ENCODE peak calls at places on chromosomes 13 and 19, in seven cellular contexts. One of them, this sample, is unnamed.

GRCh38 chr19:1168877-1169791 is 4.9 kb downstream of the SBNO2 start:
- DNase-seq in D341Med: no peak
- DNase-seq in activated naive CD4-positive, alpha-beta T cell treated with anti-CD3 and anti-CD28 coated beads for 36 hours: no peak
- DNase-seq in neural crest cell: no peak
- DNase-seq in anterior cingulate cortex: no peak
- DNase-seq in activated CD4-positive, alpha-beta T cell treated with anti-CD3 and anti-CD28 coated beads, Interleukin-2, amount 50 U/mL, for 48 hours: no peak
- DNase-seq in LoVo: no peak
- DNase-seq in this sample: no peak

GRCh38 chr13:60242231-60242630 is 78.5 kb upstream of the DIAPH3 start:
- DNase-seq in D341Med: no peak
- DNase-seq in activated naive CD4-positive, alpha-beta T cell treated with anti-CD3 and anti-CD28 coated beads for 36 hours: no peak
- DNase-seq in neural crest cell: no peak
- DNase-seq in anterior cingulate cortex: no peak
- DNase-seq in activated CD4-positive, alpha-beta T cell treated with anti-CD3 and anti-CD28 coated beads, Interleukin-2, amount 50 U/mL, for 48 hours: no peak
- DNase-seq in LoVo: no peak
- DNase-seq in this sample: no peak

GRCh38 chr13:73138276-73138950 is 79.6 kb downstream of the KLF5 start:
- DNase-seq in D341Med: no peak
- DNase-seq in activated naive CD4-positive, alpha-beta T cell treated with anti-CD3 and anti-CD28 coated beads for 36 hours: no peak
- DNase-seq in neural crest cell: no peak
- DNase-seq in anterior cingulate cortex: no peak
- DNase-seq in activated CD4-positive, alpha-beta T cell treated with anti-CD3 and anti-CD28 coated beads, Interleukin-2, amount 50 U/mL, for 48 hours: no peak
- DNase-seq in LoVo: peak; percentile 48
- DNase-seq in this sample: no peak

GRCh38 chr19:31110331-31110730 is 238.9 kb downstream of the TSHZ3 start:
- DNase-seq in D341Med: no peak
- DNase-seq in activated naive CD4-positive, alpha-beta T cell treated with anti-CD3 and anti-CD28 coated beads for 36 hours: peak; percentile 50
- DNase-seq in neural crest cell: no peak
- DNase-seq in anterior cingulate cortex: no peak
- DNase-seq in activated CD4-positive, alpha-beta T cell treated with anti-CD3 and anti-CD28 coated beads, Interleukin-2, amount 50 U/mL, for 48 hours: peak; percentile 22
- DNase-seq in LoVo: no peak
- DNase-seq in this sample: no peak

GRCh38 chr19:4988770-4989251 is 19.9 kb downstream of the KDM4B start:
- DNase-seq in D341Med: peak; percentile 77
- DNase-seq in activated naive CD4-positive, alpha-beta T cell treated with anti-CD3 and anti-CD28 coated beads for 36 hours: no peak
- DNase-seq in neural crest cell: no peak
- DNase-seq in anterior cingulate cortex: no peak
- DNase-seq in activated CD4-positive, alpha-beta T cell treated with anti-CD3 and anti-CD28 coated beads, Interleukin-2, amount 50 U/mL, for 48 hours: no peak
- DNase-seq in LoVo: no peak
- DNase-seq in this sample: no peak

GRCh38 chr13:40152145-40152544 is 496.7 kb downstream of the COG6 start:
- DNase-seq in D341Med: no peak
- DNase-seq in activated naive CD4-positive, alpha-beta T cell treated with anti-CD3 and anti-CD28 coated beads for 36 hours: no peak
- DNase-seq in neural crest cell: no peak
- DNase-seq in anterior cingulate cortex: no peak
- DNase-seq in activated CD4-positive, alpha-beta T cell treated with anti-CD3 and anti-CD28 coated beads, Interleukin-2, amount 50 U/mL, for 48 hours: no peak
- DNase-seq in LoVo: peak; percentile 31
- DNase-seq in this sample: no peak

GRCh38 chr19:10214784-10215183 is 16.3 kb downstream of the S1PR2 start:
- DNase-seq in D341Med: no peak
- DNase-seq in activated naive CD4-positive, alpha-beta T cell treated with anti-CD3 and anti-CD28 coated beads for 36 hours: no peak
- DNase-seq in neural crest cell: no peak
- DNase-seq in anterior cingulate cortex: no peak
- DNase-seq in activated CD4-positive, alpha-beta T cell treated with anti-CD3 and anti-CD28 coated beads, Interleukin-2, amount 50 U/mL, for 48 hours: no peak
- DNase-seq in LoVo: no peak
- DNase-seq in this sample: no peak

GRCh38 chr13:107210216-107211010 is 642.5 kb upstream of the ARGLU1 start:
- DNase-seq in D341Med: no peak
- DNase-seq in activated naive CD4-positive, alpha-beta T cell treated with anti-CD3 and anti-CD28 coated beads for 36 hours: no peak
- DNase-seq in neural crest cell: no peak
- DNase-seq in anterior cingulate cortex: no peak
- DNase-seq in activated CD4-positive, alpha-beta T cell treated with anti-CD3 and anti-CD28 coated beads, Interleukin-2, amount 50 U/mL, for 48 hours: no peak
- DNase-seq in LoVo: no peak
- DNase-seq in this sample: no peak

GRCh38 chr19:45291834-45292233 is 30.8 kb downstream of the CKM start:
- DNase-seq in D341Med: no peak
- DNase-seq in activated naive CD4-positive, alpha-beta T cell treated with anti-CD3 and anti-CD28 coated beads for 36 hours: no peak
- DNase-seq in neural crest cell: no peak
- DNase-seq in anterior cingulate cortex: no peak
- DNase-seq in activated CD4-positive, alpha-beta T cell treated with anti-CD3 and anti-CD28 coated beads, Interleukin-2, amount 50 U/mL, for 48 hours: no peak
- DNase-seq in LoVo: no peak
- DNase-seq in this sample: no peak

GRCh38 chr19:58516246-58516836 is 3.3 kb downstream of the ZBTB45 start:
- DNase-seq in D341Med: no peak
- DNase-seq in activated naive CD4-positive, alpha-beta T cell treated with anti-CD3 and anti-CD28 coated beads for 36 hours: no peak
- DNase-seq in neural crest cell: no peak
- DNase-seq in anterior cingulate cortex: no peak
- DNase-seq in activated CD4-positive, alpha-beta T cell treated with anti-CD3 and anti-CD28 coated beads, Interleukin-2, amount 50 U/mL, for 48 hours: no peak
- DNase-seq in LoVo: no peak
- DNase-seq in this sample: no peak

GRCh38 chr19:35120492-35120891 is 4.9 kb downstream of the FXYD3 start:
- DNase-seq in D341Med: no peak
- DNase-seq in activated naive CD4-positive, alpha-beta T cell treated with anti-CD3 and anti-CD28 coated beads for 36 hours: no peak
- DNase-seq in neural crest cell: no peak
- DNase-seq in anterior cingulate cortex: peak; percentile 19
- DNase-seq in activated CD4-positive, alpha-beta T cell treated with anti-CD3 and anti-CD28 coated beads, Interleukin-2, amount 50 U/mL, for 48 hours: no peak
- DNase-seq in LoVo: peak; percentile 75
- DNase-seq in this sample: no peak

GRCh38 chr19:50461066-50461875 is 15.0 kb upstream of the EMC10 start:
- DNase-seq in D341Med: peak; percentile 85
- DNase-seq in activated naive CD4-positive, alpha-beta T cell treated with anti-CD3 and anti-CD28 coated beads for 36 hours: peak; percentile 78
- DNase-seq in neural crest cell: peak; percentile 68
- DNase-seq in anterior cingulate cortex: peak; percentile 24
- DNase-seq in activated CD4-positive, alpha-beta T cell treated with anti-CD3 and anti-CD28 coated beads, Interleukin-2, amount 50 U/mL, for 48 hours: peak; percentile 75
- DNase-seq in LoVo: peak; percentile 74
- DNase-seq in this sample: no peak

GRCh38 chr19:57708641-57709354 is at the start of gene ZNF154:
- DNase-seq in D341Med: peak; percentile 86
- DNase-seq in activated naive CD4-positive, alpha-beta T cell treated with anti-CD3 and anti-CD28 coated beads for 36 hours: peak; percentile 21
- DNase-seq in neural crest cell: peak; percentile 58
- DNase-seq in anterior cingulate cortex: peak; percentile 53
- DNase-seq in activated CD4-positive, alpha-beta T cell treated with anti-CD3 and anti-CD28 coated beads, Interleukin-2, amount 50 U/mL, for 48 hours: peak; percentile 19
- DNase-seq in LoVo: no peak
- DNase-seq in this sample: peak; percentile 73

GRCh38 chr19:18900700-18901502 is 4.9 kb upstream of the CERS1 start:
- DNase-seq in D341Med: no peak
- DNase-seq in activated naive CD4-positive, alpha-beta T cell treated with anti-CD3 and anti-CD28 coated beads for 36 hours: no peak
- DNase-seq in neural crest cell: no peak
- DNase-seq in anterior cingulate cortex: no peak
- DNase-seq in activated CD4-positive, alpha-beta T cell treated with anti-CD3 and anti-CD28 coated beads, Interleukin-2, amount 50 U/mL, for 48 hours: no peak
- DNase-seq in LoVo: no peak
- DNase-seq in this sample: no peak

GRCh38 chr13:43206858-43207257 is 183.5 kb downstream of the DNAJC15 start:
- DNase-seq in D341Med: no peak
- DNase-seq in activated naive CD4-positive, alpha-beta T cell treated with anti-CD3 and anti-CD28 coated beads for 36 hours: no peak
- DNase-seq in neural crest cell: no peak
- DNase-seq in anterior cingulate cortex: no peak
- DNase-seq in activated CD4-positive, alpha-beta T cell treated with anti-CD3 and anti-CD28 coated beads, Interleukin-2, amount 50 U/mL, for 48 hours: no peak
- DNase-seq in LoVo: no peak
- DNase-seq in this sample: no peak

GRCh38 chr19:5050016-5050656 is 81.2 kb downstream of the KDM4B start:
- DNase-seq in D341Med: peak; percentile 82
- DNase-seq in activated naive CD4-positive, alpha-beta T cell treated with anti-CD3 and anti-CD28 coated beads for 36 hours: no peak
- DNase-seq in neural crest cell: no peak
- DNase-seq in anterior cingulate cortex: no peak
- DNase-seq in activated CD4-positive, alpha-beta T cell treated with anti-CD3 and anti-CD28 coated beads, Interleukin-2, amount 50 U/mL, for 48 hours: no peak
- DNase-seq in LoVo: no peak
- DNase-seq in this sample: no peak

GRCh38 chr19:43782311-43782660 is 1.5 kb upstream of the KCNN4 start:
- DNase-seq in D341Med: no peak
- DNase-seq in activated naive CD4-positive, alpha-beta T cell treated with anti-CD3 and anti-CD28 coated beads for 36 hours: no peak
- DNase-seq in neural crest cell: no peak
- DNase-seq in anterior cingulate cortex: no peak
- DNase-seq in activated CD4-positive, alpha-beta T cell treated with anti-CD3 and anti-CD28 coated beads, Interleukin-2, amount 50 U/mL, for 48 hours: peak; percentile 26
- DNase-seq in LoVo: no peak
- DNase-seq in this sample: no peak

GRCh38 chr19:56740478-56740877 is 68.9 kb upstream of the ZNF835 start:
- DNase-seq in D341Med: no peak
- DNase-seq in activated naive CD4-positive, alpha-beta T cell treated with anti-CD3 and anti-CD28 coated beads for 36 hours: no peak
- DNase-seq in neural crest cell: no peak
- DNase-seq in anterior cingulate cortex: no peak
- DNase-seq in activated CD4-positive, alpha-beta T cell treated with anti-CD3 and anti-CD28 coated beads, Interleukin-2, amount 50 U/mL, for 48 hours: no peak
- DNase-seq in LoVo: no peak
- DNase-seq in this sample: no peak

GRCh38 chr13:59480398-59480797 is 683.3 kb downstream of the DIAPH3 start:
- DNase-seq in D341Med: no peak
- DNase-seq in activated naive CD4-positive, alpha-beta T cell treated with anti-CD3 and anti-CD28 coated beads for 36 hours: no peak
- DNase-seq in neural crest cell: no peak
- DNase-seq in anterior cingulate cortex: no peak
- DNase-seq in activated CD4-positive, alpha-beta T cell treated with anti-CD3 and anti-CD28 coated beads, Interleukin-2, amount 50 U/mL, for 48 hours: no peak
- DNase-seq in LoVo: no peak
- DNase-seq in this sample: no peak

GRCh38 chr19:18839465-18840287 is 7.9 kb downstream of the UPF1 start:
- DNase-seq in D341Med: no peak
- DNase-seq in activated naive CD4-positive, alpha-beta T cell treated with anti-CD3 and anti-CD28 coated beads for 36 hours: no peak
- DNase-seq in neural crest cell: no peak
- DNase-seq in anterior cingulate cortex: no peak
- DNase-seq in activated CD4-positive, alpha-beta T cell treated with anti-CD3 and anti-CD28 coated beads, Interleukin-2, amount 50 U/mL, for 48 hours: no peak
- DNase-seq in LoVo: no peak
- DNase-seq in this sample: no peak

GRCh38 chr13:52652980-52653303 is 306 bp downstream of the SUGT1 start:
- DNase-seq in D341Med: peak; percentile 62
- DNase-seq in activated naive CD4-positive, alpha-beta T cell treated with anti-CD3 and anti-CD28 coated beads for 36 hours: no peak
- DNase-seq in neural crest cell: no peak
- DNase-seq in anterior cingulate cortex: no peak
- DNase-seq in activated CD4-positive, alpha-beta T cell treated with anti-CD3 and anti-CD28 coated beads, Interleukin-2, amount 50 U/mL, for 48 hours: no peak
- DNase-seq in LoVo: no peak
- DNase-seq in this sample: no peak

GRCh38 chr19:16934489-16934888 is 45.7 kb downstream of the F2RL3 start:
- DNase-seq in D341Med: no peak
- DNase-seq in activated naive CD4-positive, alpha-beta T cell treated with anti-CD3 and anti-CD28 coated beads for 36 hours: no peak
- DNase-seq in neural crest cell: no peak
- DNase-seq in anterior cingulate cortex: no peak
- DNase-seq in activated CD4-positive, alpha-beta T cell treated with anti-CD3 and anti-CD28 coated beads, Interleukin-2, amount 50 U/mL, for 48 hours: no peak
- DNase-seq in LoVo: no peak
- DNase-seq in this sample: no peak

GRCh38 chr19:4534836-4535658 is at the start of gene PLIN5:
- DNase-seq in D341Med: peak; percentile 95
- DNase-seq in activated naive CD4-positive, alpha-beta T cell treated with anti-CD3 and anti-CD28 coated beads for 36 hours: peak; percentile 40
- DNase-seq in neural crest cell: peak; percentile 83
- DNase-seq in anterior cingulate cortex: peak; percentile 64
- DNase-seq in activated CD4-positive, alpha-beta T cell treated with anti-CD3 and anti-CD28 coated beads, Interleukin-2, amount 50 U/mL, for 48 hours: peak; percentile 60
- DNase-seq in LoVo: peak; percentile 50
- DNase-seq in this sample: no peak

GRCh38 chr13:110965038-110965754 is 50.3 kb upstream of the ANKRD10 start:
- DNase-seq in D341Med: no peak
- DNase-seq in activated naive CD4-positive, alpha-beta T cell treated with anti-CD3 and anti-CD28 coated beads for 36 hours: peak; percentile 56
- DNase-seq in neural crest cell: no peak
- DNase-seq in anterior cingulate cortex: no peak
- DNase-seq in activated CD4-positive, alpha-beta T cell treated with anti-CD3 and anti-CD28 coated beads, Interleukin-2, amount 50 U/mL, for 48 hours: peak; percentile 23
- DNase-seq in LoVo: peak; percentile 85
- DNase-seq in this sample: no peak

GRCh38 chr19:2631213-2631821 is 71.2 kb downstream of the GNG7 start:
- DNase-seq in D341Med: no peak
- DNase-seq in activated naive CD4-positive, alpha-beta T cell treated with anti-CD3 and anti-CD28 coated beads for 36 hours: no peak
- DNase-seq in neural crest cell: no peak
- DNase-seq in anterior cingulate cortex: no peak
- DNase-seq in activated CD4-positive, alpha-beta T cell treated with anti-CD3 and anti-CD28 coated beads, Interleukin-2, amount 50 U/mL, for 48 hours: no peak
- DNase-seq in LoVo: no peak
- DNase-seq in this sample: no peak

GRCh38 chr19:15124572-15125231 is 17.5 kb downstream of the SYDE1 start:
- DNase-seq in D341Med: peak; percentile 86
- DNase-seq in activated naive CD4-positive, alpha-beta T cell treated with anti-CD3 and anti-CD28 coated beads for 36 hours: peak; percentile 22
- DNase-seq in neural crest cell: no peak
- DNase-seq in anterior cingulate cortex: no peak
- DNase-seq in activated CD4-positive, alpha-beta T cell treated with anti-CD3 and anti-CD28 coated beads, Interleukin-2, amount 50 U/mL, for 48 hours: no peak
- DNase-seq in LoVo: no peak
- DNase-seq in this sample: no peak

GRCh38 chr19:3065675-3066357 is 3.5 kb upstream of the TLE5 start:
- DNase-seq in D341Med: peak; percentile 65
- DNase-seq in activated naive CD4-positive, alpha-beta T cell treated with anti-CD3 and anti-CD28 coated beads for 36 hours: no peak
- DNase-seq in neural crest cell: no peak
- DNase-seq in anterior cingulate cortex: no peak
- DNase-seq in activated CD4-positive, alpha-beta T cell treated with anti-CD3 and anti-CD28 coated beads, Interleukin-2, amount 50 U/mL, for 48 hours: no peak
- DNase-seq in LoVo: no peak
- DNase-seq in this sample: no peak

This sample was measured in iPS DF 6.9.